ENCODE peak calls at places on chromosomes 5 and 9, in six cellular contexts. P is body of pancreas, R is choroid plexus epithelial cell, J is fibroblast of pulmonary artery, B is cardiac muscle cell, W is endothelial cell of umbilical vein. Z is an unnamed sample.
A peak's percentile ranks its signal among the peaks of the same experiment; 100 is the strongest.

GRCh38 chr5:98770911-98771322 is 2.5 kb upstream of the RGMB start:
- DNase-seq in B (no peak), J (peak; percentile 45), P (no peak), R (peak; percentile 53), W (no peak), Z (peak; percentile 36)

GRCh38 chr9:98006127-98006796 is 23.1 kb downstream of the ANP32B start:
- DNase-seq in B (no peak), W (no peak), J (no peak), R (peak; percentile 38), P (no peak), Z (no peak)

GRCh38 chr9:108473209-108474112 is 382.3 kb downstream of the ACTL7B start:
- DNase-seq in B (no peak), P (peak; percentile 5), R (peak; percentile 91), J (peak; percentile 90), W (peak; percentile 74), Z (peak; percentile 57)

GRCh38 chr9:109817846-109818472 is 38.0 kb downstream of the PALM2AKAP2 start:
- DNase-seq in W (peak; percentile 88), J (peak; percentile 98), R (peak; percentile 99), P (peak; percentile 80), B (peak; percentile 98), Z (peak; percentile 95)

GRCh38 chr9:6408320-6408719 is 4.7 kb upstream of the UHRF2 start:
- DNase-seq in P (no peak), W (no peak), R (no peak), J (no peak), B (no peak), Z (no peak)

GRCh38 chr9:120915854-120916495 is 10.6 kb downstream of the TRAF1 start:
- DNase-seq in B (no peak), J (no peak), W (no peak), P (no peak), R (no peak), Z (no peak)

GRCh38 chr9:132004323-132004722 is 75.3 kb downstream of the MED27 start:
- DNase-seq in W (no peak), J (no peak), B (no peak), P (no peak), R (no peak), Z (no peak)

GRCh38 chr5:132608107-132608506 is 49.9 kb upstream of the IL13 start:
- DNase-seq in J (no peak), W (no peak), P (no peak), R (no peak), B (no peak), Z (peak; percentile 2)

GRCh38 chr5:58294598-58295298 is 165.1 kb downstream of the PLK2 start:
- DNase-seq in J (peak; percentile 23), W (peak; percentile 77), R (no peak), P (no peak), B (no peak), Z (peak; percentile 41)

GRCh38 chr9:112072721-112073553 is 102.2 kb downstream of the SUSD1 start:
- DNase-seq in B (no peak), P (no peak), W (no peak), J (peak; percentile 98), R (peak; percentile 95), Z (peak; percentile 97)

GRCh38 chr5:8517461-8517860 is 648.5 kb downstream of the MTRR start:
- DNase-seq in J (peak; percentile 2), P (no peak), B (no peak), W (no peak), R (peak; percentile 23), Z (no peak)

GRCh38 chr5:152689275-152689711 is 284.2 kb upstream of the NMUR2 start:
- DNase-seq in P (no peak), W (no peak), B (no peak), J (no peak), R (no peak), Z (no peak)

GRCh38 chr9:16029796-16030363 is 477.0 kb downstream of the CCDC171 start:
- DNase-seq in B (no peak), W (no peak), R (no peak), P (no peak), J (no peak), Z (no peak)

GRCh38 chr5:105288946-105289345 is 1726.4 kb upstream of the NUDT12 start:
- DNase-seq in P (no peak), R (peak; percentile 5), J (no peak), W (no peak), B (no peak), Z (no peak)

GRCh38 chr5:53090229-53090628 is 19.3 kb downstream of the MOCS2 start:
- DNase-seq in R (no peak), J (no peak), B (no peak), W (no peak), P (no peak), Z (no peak)

GRCh38 chr9:31137151-31137849 is 1247.1 kb upstream of the ACO1 start:
- DNase-seq in P (no peak), J (peak; percentile 96), B (no peak), R (peak; percentile 99), W (no peak), Z (peak; percentile 0)

GRCh38 chr5:174044451-174044850 is 1.1 kb upstream of the NSG2 start:
- DNase-seq in W (no peak), P (no peak), R (no peak), B (no peak), J (no peak), Z (no peak)

GRCh38 chr5:21184566-21184965 is 1196.6 kb upstream of the CDH18 start:
- DNase-seq in B (no peak), J (no peak), R (no peak), W (no peak), P (no peak), Z (no peak)

GRCh38 chr5:16808936-16809815 is 126.9 kb downstream of the MYO10 start:
- DNase-seq in B (no peak), P (peak; percentile 40), W (no peak), R (no peak), J (no peak), Z (no peak)

GRCh38 chr9:80061940-80062339 is 490.2 kb downstream of the TLE4 start:
- DNase-seq in P (no peak), B (peak; percentile 8), J (peak; percentile 60), R (peak; percentile 97), W (peak; percentile 51), Z (peak; percentile 86)

GRCh38 chr9:81032831-81033230 is 656.5 kb downstream of the TLE1 start:
- DNase-seq in J (peak; percentile 5), R (no peak), W (no peak), P (no peak), B (no peak), Z (no peak)

GRCh38 chr5:55308254-55308836 is 556 bp downstream of the MTREX start:
- DNase-seq in W (peak; percentile 70), P (peak; percentile 8), B (no peak), R (peak; percentile 39), J (peak; percentile 22), Z (peak; percentile 13)

GRCh38 chr9:18362901-18363685 is 110.9 kb upstream of the ADAMTSL1 start:
- DNase-seq in B (peak; percentile 54), W (peak; percentile 82), J (peak; percentile 33), P (no peak), R (peak; percentile 72), Z (peak; percentile 81)

GRCh38 chr5:45454114-45454513 is 242.1 kb downstream of the HCN1 start:
- DNase-seq in B (peak; percentile 75), W (peak; percentile 54), P (peak; percentile 65), J (peak; percentile 18), R (peak; percentile 63), Z (peak; percentile 12)

GRCh38 chr9:124594215-124594614 is 87.0 kb upstream of the NR5A1 start:
- DNase-seq in J (no peak), W (no peak), R (no peak), P (no peak), B (no peak), Z (peak; percentile 17)

GRCh38 chr5:95809414-95809960 is 13.0 kb downstream of the GLRX start:
- DNase-seq in P (peak; percentile 39), B (no peak), R (peak; percentile 48), W (peak; percentile 16), J (peak; percentile 72), Z (peak; percentile 61)
- H3K4me3 ChIP-seq in P (no peak overlapping the region), B (no peak overlapping the region), R (no peak overlapping the region), W (no peak overlapping the region), J (no peak overlapping the region), Z (no peak overlapping the region)

GRCh38 chr9:72557549-72557948 is 36.1 kb downstream of the TMC1 start:
- DNase-seq in R (peak; percentile 84), B (no peak), J (peak; percentile 92), W (peak; percentile 49), P (peak; percentile 50), Z (peak; percentile 95)

GRCh38 chr9:72554221-72554641 is 32.8 kb downstream of the TMC1 start:
- DNase-seq in J (peak; percentile 90), W (peak; percentile 5), R (peak; percentile 87), P (no peak), B (no peak), Z (peak; percentile 99)

GRCh38 chr9:72551306-72551705 is 29.9 kb downstream of the TMC1 start:
- DNase-seq in P (no peak), J (no peak), R (no peak), B (no peak), W (no peak), Z (no peak)

GRCh38 chr9:72552356-72552755 is 30.9 kb downstream of the TMC1 start:
- DNase-seq in P (no peak), R (no peak), J (no peak), W (no peak), B (no peak), Z (no peak)
- TF ChIP-seq CTCF in P (no peak), R (no peak), J (no peak), W (no peak), B (no peak), Z (no peak)

DNA sequence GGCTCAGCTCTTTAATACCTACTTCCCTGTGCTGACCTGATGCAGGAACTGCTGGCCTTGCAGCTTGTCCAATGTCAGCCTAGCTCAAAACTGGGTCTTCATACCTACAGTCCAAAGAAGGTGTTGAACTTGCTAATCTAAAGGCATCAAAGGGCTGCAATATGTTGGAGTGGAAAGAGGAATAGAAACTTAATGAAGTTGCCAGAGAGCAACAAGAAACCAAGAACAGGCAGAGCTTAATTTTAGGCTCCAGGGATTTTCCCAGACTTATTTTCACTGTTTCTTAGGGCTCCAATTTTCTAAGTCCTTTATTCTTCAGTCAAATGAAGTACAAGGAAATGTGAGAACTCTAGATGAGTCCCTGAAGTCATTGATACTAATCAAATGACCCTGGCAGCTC is 17.6 kb upstream of the ERCC6L2 start:
- DNase-seq in P (no peak), R (no peak), J (no peak), B (no peak), W (no peak), Z (no peak)
- H3K4me3 ChIP-seq in P (no peak overlapping the region), R (no peak overlapping the region), J (no peak overlapping the region), B (no peak overlapping the region), W (no peak overlapping the region), Z (no peak overlapping the region)

DNA sequence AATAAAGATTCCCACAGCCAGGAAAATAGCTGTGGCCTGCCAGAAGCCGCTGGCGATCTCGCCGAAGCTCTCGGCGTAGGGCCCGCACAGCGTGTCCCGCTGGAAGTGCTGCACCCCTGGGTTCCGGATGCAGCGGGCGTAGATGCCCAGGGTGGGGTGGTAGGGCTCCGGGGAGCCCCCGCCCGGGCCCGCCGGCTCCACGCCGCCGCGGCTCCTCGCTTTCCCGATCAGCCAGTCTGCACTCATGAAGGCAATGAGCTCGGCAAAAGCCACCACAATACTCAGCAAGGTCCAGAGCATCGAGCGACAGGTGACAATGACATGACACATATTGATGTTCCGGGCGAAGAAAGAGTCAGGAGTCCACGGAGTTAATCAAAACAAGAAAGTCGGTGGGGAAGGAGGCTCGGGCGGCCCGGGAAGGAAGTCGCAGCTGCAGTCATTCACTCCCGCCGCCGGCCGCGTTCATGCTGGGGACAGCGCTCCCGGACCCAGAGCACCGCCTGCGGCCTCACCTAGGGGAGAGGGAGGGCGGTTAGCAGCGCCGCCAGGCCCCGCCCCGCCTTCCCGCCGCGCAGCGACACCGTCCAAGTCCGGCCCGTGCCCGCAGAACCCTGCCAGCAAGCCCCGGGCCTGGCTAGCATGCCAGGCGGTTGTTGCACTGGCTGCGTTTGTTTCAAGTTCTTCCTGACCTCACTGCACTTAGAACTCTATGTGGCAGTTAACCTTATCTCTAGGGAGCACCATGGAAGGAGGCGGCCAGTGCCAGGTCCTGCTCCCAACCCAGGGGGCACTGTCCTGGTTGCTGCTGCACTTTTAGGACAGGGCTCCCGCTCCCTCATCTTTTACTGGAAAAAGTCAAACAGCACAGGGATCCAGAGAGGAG is 138.4 kb downstream of the LHFPL2 start:
- DNase-seq in P (peak; percentile 91), B (peak; percentile 77), R (no peak), J (peak; percentile 61), W (peak; percentile 60), Z (no peak)
- TF ChIP-seq CTCF in P (peak; percentile 21), B (peak; percentile 29), R (peak; percentile 34), J (peak; percentile 27), W (no peak), Z (peak; percentile 23)